ENCODE peak calls at places on chromosomes 3 and 15, in seven cellular contexts. One of them, this sample, is unnamed.

GRCh38 chr3:127182848-127183714 is 9.8 kb upstream of the PRR23E start:
- DNase-seq in lung: no peak
- DNase-seq in thoracic aorta: no peak
- DNase-seq in IMR-90: no peak
- DNase-seq in psoas muscle: no peak
- DNase-seq in mammary epithelial cell: no peak
- DNase-seq in fibroblast of pulmonary artery: no peak
- DNase-seq in this sample: no peak

GRCh38 chr3:24290596-24290995 is 204.1 kb downstream of the THRB start:
- DNase-seq in fibroblast of pulmonary artery: no peak
- DNase-seq in mammary epithelial cell: no peak
- DNase-seq in thoracic aorta: no peak
- DNase-seq in psoas muscle: no peak
- DNase-seq in IMR-90: no peak
- DNase-seq in lung: no peak
- DNase-seq in this sample: no peak

GRCh38 chr15:91413142-91413541 is 313.1 kb downstream of the SV2B start:
- DNase-seq in fibroblast of pulmonary artery: no peak
- DNase-seq in IMR-90: peak
- DNase-seq in mammary epithelial cell: peak
- DNase-seq in thoracic aorta: no peak
- DNase-seq in psoas muscle: no peak
- DNase-seq in lung: no peak
- DNase-seq in this sample: peak

GRCh38 chr3:56476771-56477170 is 8.5 kb upstream of the ERC2 start:
- DNase-seq in fibroblast of pulmonary artery: no peak
- DNase-seq in mammary epithelial cell: no peak
- DNase-seq in thoracic aorta: no peak
- DNase-seq in lung: no peak
- DNase-seq in psoas muscle: no peak
- DNase-seq in IMR-90: no peak
- DNase-seq in this sample: no peak

GRCh38 chr3:194135806-194136518 is at the start of gene HES1:
- DNase-seq in thoracic aorta: peak
- DNase-seq in mammary epithelial cell: peak
- DNase-seq in fibroblast of pulmonary artery: peak
- DNase-seq in IMR-90: peak
- DNase-seq in lung: peak
- DNase-seq in psoas muscle: peak
- DNase-seq in this sample: peak

GRCh38 chr3:27094721-27095120 is 274.5 kb downstream of the NEK10 start:
- DNase-seq in lung: no peak
- DNase-seq in thoracic aorta: no peak
- DNase-seq in IMR-90: no peak
- DNase-seq in psoas muscle: no peak
- DNase-seq in fibroblast of pulmonary artery: peak
- DNase-seq in mammary epithelial cell: no peak
- DNase-seq in this sample: no peak

GRCh38 chr3:155185623-155186022 is 105.5 kb downstream of the MME start:
- DNase-seq in mammary epithelial cell: peak
- DNase-seq in IMR-90: peak
- DNase-seq in lung: no peak
- DNase-seq in psoas muscle: no peak
- DNase-seq in fibroblast of pulmonary artery: peak
- DNase-seq in thoracic aorta: no peak
- DNase-seq in this sample: peak

GRCh38 chr3:142028174-142028833 is 121.0 kb downstream of the TFDP2 start:
- DNase-seq in mammary epithelial cell: peak
- DNase-seq in fibroblast of pulmonary artery: peak
- DNase-seq in IMR-90: peak
- DNase-seq in thoracic aorta: no peak
- DNase-seq in psoas muscle: no peak
- DNase-seq in lung: no peak
- DNase-seq in this sample: peak

GRCh38 chr15:30929064-30929669 is 25.5 kb downstream of the FAN1 start:
- DNase-seq in lung: no peak
- DNase-seq in mammary epithelial cell: no peak
- DNase-seq in fibroblast of pulmonary artery: no peak
- DNase-seq in thoracic aorta: no peak
- DNase-seq in psoas muscle: no peak
- DNase-seq in IMR-90: no peak
- DNase-seq in this sample: no peak

GRCh38 chr15:58545307-58546065 is 113.7 kb downstream of the LIPC start:
- DNase-seq in mammary epithelial cell: no peak
- DNase-seq in fibroblast of pulmonary artery: no peak
- DNase-seq in thoracic aorta: no peak
- DNase-seq in lung: no peak
- DNase-seq in IMR-90: peak
- DNase-seq in psoas muscle: no peak
- DNase-seq in this sample: no peak

GRCh38 chr15:52008698-52009434 is 10.2 kb upstream of the MAPK6 start:
- DNase-seq in lung: no peak
- DNase-seq in mammary epithelial cell: no peak
- DNase-seq in IMR-90: no peak
- DNase-seq in thoracic aorta: no peak
- DNase-seq in psoas muscle: no peak
- DNase-seq in fibroblast of pulmonary artery: no peak
- DNase-seq in this sample: no peak

GRCh38 chr15:65401607-65402240 is 21.0 kb downstream of the IGDCC4 start:
- DNase-seq in lung: no peak
- DNase-seq in mammary epithelial cell: no peak
- DNase-seq in thoracic aorta: no peak
- DNase-seq in fibroblast of pulmonary artery: no peak
- DNase-seq in IMR-90: no peak
- DNase-seq in psoas muscle: no peak
- DNase-seq in this sample: no peak

GRCh38 chr3:57100046-57100695 is 39.7 kb downstream of the SPATA12 start:
- DNase-seq in thoracic aorta: peak
- DNase-seq in lung: peak
- DNase-seq in fibroblast of pulmonary artery: peak
- DNase-seq in IMR-90: peak
- DNase-seq in psoas muscle: peak
- DNase-seq in mammary epithelial cell: peak
- DNase-seq in this sample: peak

GRCh38 chr15:91710072-91710471 is 143.4 kb upstream of the SLCO3A1 start:
- DNase-seq in psoas muscle: no peak
- DNase-seq in mammary epithelial cell: peak
- DNase-seq in thoracic aorta: no peak
- DNase-seq in IMR-90: no peak
- DNase-seq in lung: no peak
- DNase-seq in fibroblast of pulmonary artery: no peak
- DNase-seq in this sample: no peak

GRCh38 chr3:13718437-13718836 is 161.4 kb downstream of the WNT7A start:
- DNase-seq in mammary epithelial cell: no peak
- DNase-seq in psoas muscle: no peak
- DNase-seq in lung: no peak
- DNase-seq in IMR-90: no peak
- DNase-seq in fibroblast of pulmonary artery: no peak
- DNase-seq in thoracic aorta: no peak
- DNase-seq in this sample: no peak

GRCh38 chr3:23979569-23979968 is 34.5 kb downstream of the NR1D2 start:
- DNase-seq in thoracic aorta: no peak
- DNase-seq in IMR-90: peak
- DNase-seq in lung: no peak
- DNase-seq in psoas muscle: no peak
- DNase-seq in fibroblast of pulmonary artery: no peak
- DNase-seq in mammary epithelial cell: no peak
- DNase-seq in this sample: peak

GRCh38 chr3:146085678-146086077 is 75.3 kb downstream of the PLOD2 start:
- DNase-seq in psoas muscle: no peak
- DNase-seq in mammary epithelial cell: no peak
- DNase-seq in IMR-90: no peak
- DNase-seq in fibroblast of pulmonary artery: no peak
- DNase-seq in lung: no peak
- DNase-seq in thoracic aorta: no peak
- DNase-seq in this sample: no peak

GRCh38 chr15:39426552-39427532 is 154.0 kb upstream of the THBS1 start:
- DNase-seq in psoas muscle: peak
- DNase-seq in IMR-90: peak
- DNase-seq in mammary epithelial cell: peak
- DNase-seq in thoracic aorta: no peak
- DNase-seq in fibroblast of pulmonary artery: peak
- DNase-seq in lung: peak
- DNase-seq in this sample: no peak

GRCh38 chr3:189860296-189860695 is 229.1 kb downstream of the TP63 start:
- DNase-seq in psoas muscle: no peak
- DNase-seq in lung: no peak
- DNase-seq in thoracic aorta: no peak
- DNase-seq in fibroblast of pulmonary artery: no peak
- DNase-seq in mammary epithelial cell: no peak
- DNase-seq in IMR-90: no peak
- DNase-seq in this sample: no peak

GRCh38 chr3:29465836-29466235 is 185.0 kb downstream of the RBMS3 start:
- DNase-seq in IMR-90: peak
- DNase-seq in thoracic aorta: no peak
- DNase-seq in psoas muscle: no peak
- DNase-seq in fibroblast of pulmonary artery: peak
- DNase-seq in mammary epithelial cell: peak
- DNase-seq in lung: no peak
- DNase-seq in this sample: peak

GRCh38 chr15:94164202-94164807 is 67.1 kb upstream of the MCTP2 start:
- DNase-seq in IMR-90: peak
- DNase-seq in lung: peak
- DNase-seq in mammary epithelial cell: peak
- DNase-seq in thoracic aorta: no peak
- DNase-seq in psoas muscle: peak
- DNase-seq in fibroblast of pulmonary artery: peak
- DNase-seq in this sample: peak

GRCh38 chr15:38073278-38073930 is 139.0 kb downstream of the TMCO5A start:
- DNase-seq in lung: no peak
- DNase-seq in thoracic aorta: no peak
- DNase-seq in psoas muscle: no peak
- DNase-seq in fibroblast of pulmonary artery: peak
- DNase-seq in IMR-90: peak
- DNase-seq in mammary epithelial cell: no peak
- DNase-seq in this sample: peak

GRCh38 chr3:45858809-45859543 is 17.1 kb upstream of the LZTFL1 start:
- DNase-seq in psoas muscle: no peak
- DNase-seq in IMR-90: no peak
- DNase-seq in lung: no peak
- DNase-seq in thoracic aorta: no peak
- DNase-seq in mammary epithelial cell: no peak
- DNase-seq in fibroblast of pulmonary artery: no peak
- DNase-seq in this sample: no peak
- H3K4me3 ChIP-seq in psoas muscle: no peak
- H3K4me3 ChIP-seq in IMR-90: no peak
- H3K4me3 ChIP-seq in lung: no peak
- H3K4me3 ChIP-seq in thoracic aorta: no peak
- H3K4me3 ChIP-seq in mammary epithelial cell: no peak
- H3K4me3 ChIP-seq in fibroblast of pulmonary artery: no peak
- H3K4me3 ChIP-seq in this sample: no peak

DNA sequence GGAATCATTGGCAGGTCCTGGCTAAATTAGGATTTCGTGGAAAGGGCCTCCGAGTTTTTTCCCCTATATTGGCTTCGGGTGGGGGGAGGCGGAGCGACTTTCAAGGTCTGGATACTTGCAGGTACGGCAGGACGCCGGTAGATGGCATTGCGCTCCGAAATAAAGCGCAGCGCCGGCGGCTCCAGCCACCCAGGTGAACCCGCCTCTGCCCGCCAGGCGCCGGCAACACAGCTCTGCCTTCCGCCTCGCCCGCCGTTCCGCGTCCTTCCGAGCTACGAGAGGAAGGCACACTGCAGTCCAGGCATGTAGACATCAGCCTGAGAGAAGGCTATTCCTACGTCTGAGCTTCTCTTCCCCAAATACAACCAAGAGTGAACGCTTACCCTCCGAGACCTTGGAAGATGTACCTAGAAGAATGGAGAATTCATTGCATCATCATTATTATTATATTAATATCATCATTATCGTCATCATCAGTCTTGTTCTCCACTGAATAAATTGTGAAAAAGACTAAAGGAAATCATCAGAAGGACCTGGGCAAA is 514.1 kb downstream of the MECOM start:
- DNase-seq in IMR-90: peak
- DNase-seq in fibroblast of pulmonary artery: peak
- DNase-seq in psoas muscle: peak
- DNase-seq in lung: peak
- DNase-seq in mammary epithelial cell: peak
- DNase-seq in thoracic aorta: peak
- DNase-seq in this sample: peak
- TF ChIP-seq CTCF in IMR-90: peak
- TF ChIP-seq CTCF in fibroblast of pulmonary artery: peak
- TF ChIP-seq CTCF in psoas muscle: peak
- TF ChIP-seq CTCF in lung: peak
- TF ChIP-seq CTCF in mammary epithelial cell: peak
- TF ChIP-seq CTCF in thoracic aorta: peak
- TF ChIP-seq CTCF in this sample: peak

DNA sequence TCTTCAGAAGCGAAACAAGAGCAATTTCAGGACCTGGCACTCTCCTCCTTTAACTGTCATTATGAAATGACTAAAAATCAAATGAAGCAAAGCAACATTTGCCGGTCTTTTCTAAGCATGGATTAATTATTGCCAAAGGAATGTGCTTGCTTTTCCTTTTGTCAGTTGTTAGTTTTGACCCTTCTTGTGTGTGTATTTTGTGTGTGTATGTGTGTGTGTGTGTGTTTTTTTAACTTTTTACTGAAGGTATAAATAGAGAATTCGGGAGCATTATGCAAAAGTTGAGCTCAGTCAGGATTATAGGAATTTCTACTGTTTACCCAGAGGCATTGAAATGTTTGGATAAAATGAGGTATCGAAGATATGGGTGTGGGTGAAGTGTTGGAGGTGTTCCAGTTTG is 509.1 kb downstream of the TUSC7 start:
- DNase-seq in thoracic aorta: no peak
- DNase-seq in lung: no peak
- DNase-seq in mammary epithelial cell: no peak
- DNase-seq in IMR-90: no peak
- DNase-seq in fibroblast of pulmonary artery: no peak
- DNase-seq in psoas muscle: no peak
- DNase-seq in this sample: no peak
- H3K4me3 ChIP-seq in thoracic aorta: no peak
- H3K4me3 ChIP-seq in lung: no peak
- H3K4me3 ChIP-seq in mammary epithelial cell: no peak
- H3K4me3 ChIP-seq in IMR-90: no peak
- H3K4me3 ChIP-seq in fibroblast of pulmonary artery: no peak
- H3K4me3 ChIP-seq in psoas muscle: no peak
- H3K4me3 ChIP-seq in this sample: no peak

GRCh38 chr3:101253429-101253828 is 66.9 kb downstream of the IMPG2 start:
- DNase-seq in IMR-90: no peak
- DNase-seq in thoracic aorta: no peak
- DNase-seq in mammary epithelial cell: no peak
- DNase-seq in psoas muscle: no peak
- DNase-seq in lung: no peak
- DNase-seq in fibroblast of pulmonary artery: no peak
- DNase-seq in this sample: no peak

GRCh38 chr3:101255441-101255840 is 64.9 kb downstream of the IMPG2 start:
- DNase-seq in psoas muscle: no peak
- DNase-seq in mammary epithelial cell: no peak
- DNase-seq in lung: no peak
- DNase-seq in fibroblast of pulmonary artery: no peak
- DNase-seq in thoracic aorta: no peak
- DNase-seq in IMR-90: no peak
- DNase-seq in this sample: no peak

GRCh38 chr3:101252307-101252706 is 68.1 kb downstream of the IMPG2 start:
- DNase-seq in thoracic aorta: no peak
- DNase-seq in IMR-90: no peak
- DNase-seq in lung: no peak
- DNase-seq in fibroblast of pulmonary artery: no peak
- DNase-seq in psoas muscle: no peak
- DNase-seq in mammary epithelial cell: no peak
- DNase-seq in this sample: no peak

GRCh38 chr3:101249512-101249911 is 70.9 kb downstream of the IMPG2 start:
- DNase-seq in mammary epithelial cell: no peak
- DNase-seq in lung: no peak
- DNase-seq in psoas muscle: no peak
- DNase-seq in IMR-90: no peak
- DNase-seq in fibroblast of pulmonary artery: no peak
- DNase-seq in thoracic aorta: no peak
- DNase-seq in this sample: no peak

GRCh38 chr3:101252897-101253296 is 67.5 kb downstream of the IMPG2 start:
- DNase-seq in thoracic aorta: no peak
- DNase-seq in psoas muscle: no peak
- DNase-seq in mammary epithelial cell: no peak
- DNase-seq in IMR-90: no peak
- DNase-seq in lung: no peak
- DNase-seq in fibroblast of pulmonary artery: no peak
- DNase-seq in this sample: no peak
- TF ChIP-seq CTCF in thoracic aorta: no peak
- TF ChIP-seq CTCF in psoas muscle: no peak
- TF ChIP-seq CTCF in mammary epithelial cell: no peak
- TF ChIP-seq CTCF in IMR-90: no peak
- TF ChIP-seq CTCF in lung: no peak
- TF ChIP-seq CTCF in fibroblast of pulmonary artery: no peak
- TF ChIP-seq CTCF in this sample: no peak

This sample was measured in fibroblast of mammary gland.